ENCODE peak calls at places on chromosomes 11 and 22, in six cellular contexts. One of them, this sample, is unnamed. For H3K4me1, the result is how much of the 10 kb centered on the place peaks cover.

GRCh38 chr11:35021589-35021988 is 105.2 kb downstream of the PDHX start:
- DNase-seq in vagina: no peak
- DNase-seq in IMR-90: no peak
- DNase-seq in tibial nerve: no peak
- DNase-seq in Peyer's patch: no peak
- DNase-seq in A549: no peak
- DNase-seq in this sample: no peak

GRCh38 chr11:65421204-65422103 is 1.1 kb upstream of the NEAT1 start:
- DNase-seq in vagina: peak
- DNase-seq in IMR-90: peak
- DNase-seq in tibial nerve: peak
- DNase-seq in Peyer's patch: peak
- DNase-seq in A549: peak
- DNase-seq in this sample: peak

GRCh38 chr22:26656896-26657851 is at the start of gene MIAT:
- DNase-seq in vagina: no peak
- DNase-seq in IMR-90: peak
- DNase-seq in tibial nerve: no peak
- DNase-seq in Peyer's patch: no peak
- DNase-seq in A549: no peak
- DNase-seq in this sample: no peak

GRCh38 chr11:30329150-30329940 is 6.4 kb downstream of the ARL14EP start:
- DNase-seq in vagina: no peak
- DNase-seq in IMR-90: no peak
- DNase-seq in tibial nerve: no peak
- DNase-seq in Peyer's patch: no peak
- DNase-seq in A549: no peak
- DNase-seq in this sample: no peak

GRCh38 chr11:31801298-31801702 is 9.8 kb downstream of the PAX6 start:
- DNase-seq in vagina: peak
- DNase-seq in IMR-90: no peak
- DNase-seq in tibial nerve: no peak
- DNase-seq in Peyer's patch: no peak
- DNase-seq in A549: no peak
- DNase-seq in this sample: no peak

GRCh38 chr22:29748248-29748893 is 18.4 kb downstream of the ZMAT5 start:
- DNase-seq in vagina: peak
- DNase-seq in IMR-90: no peak
- DNase-seq in tibial nerve: no peak
- DNase-seq in Peyer's patch: peak
- DNase-seq in A549: no peak
- DNase-seq in this sample: no peak

GRCh38 chr22:21734540-21735197 is 925 bp downstream of the YPEL1 start:
- DNase-seq in vagina: no peak
- DNase-seq in IMR-90: no peak
- DNase-seq in tibial nerve: no peak
- DNase-seq in Peyer's patch: no peak
- DNase-seq in A549: no peak
- DNase-seq in this sample: no peak

GRCh38 chr22:24685804-24686203 is 82.8 kb downstream of the GGT1 start:
- DNase-seq in vagina: no peak
- DNase-seq in IMR-90: no peak
- DNase-seq in tibial nerve: no peak
- DNase-seq in Peyer's patch: peak
- DNase-seq in A549: no peak
- DNase-seq in this sample: no peak

GRCh38 chr11:67452141-67452952 is at the start of gene GPR152:
- DNase-seq in vagina: no peak
- DNase-seq in IMR-90: no peak
- DNase-seq in tibial nerve: no peak
- DNase-seq in Peyer's patch: no peak
- DNase-seq in A549: no peak
- DNase-seq in this sample: no peak

GRCh38 chr11:9753031-9753430 is 89.2 kb downstream of the SWAP70 start:
- DNase-seq in vagina: no peak
- DNase-seq in IMR-90: peak
- DNase-seq in tibial nerve: no peak
- DNase-seq in Peyer's patch: no peak
- DNase-seq in A549: no peak
- DNase-seq in this sample: no peak

GRCh38 chr11:118819687-118820086 is 28.7 kb upstream of the DDX6 start:
- DNase-seq in vagina: no peak
- DNase-seq in IMR-90: no peak
- DNase-seq in tibial nerve: no peak
- DNase-seq in Peyer's patch: no peak
- DNase-seq in A549: no peak
- DNase-seq in this sample: no peak

GRCh38 chr11:21511835-21512440 is 680.9 kb upstream of the ANO5 start:
- DNase-seq in vagina: no peak
- DNase-seq in IMR-90: no peak
- DNase-seq in tibial nerve: no peak
- DNase-seq in Peyer's patch: peak
- DNase-seq in A549: peak
- DNase-seq in this sample: no peak

GRCh38 chr11:10701982-10702381 is 8.4 kb upstream of the IRAG1 start:
- DNase-seq in vagina: no peak
- DNase-seq in IMR-90: peak
- DNase-seq in tibial nerve: no peak
- DNase-seq in Peyer's patch: no peak
- DNase-seq in A549: no peak
- DNase-seq in this sample: no peak

GRCh38 chr22:47153854-47154542 is 391.5 kb downstream of the TBC1D22A start:
- DNase-seq in vagina: no peak
- DNase-seq in IMR-90: peak
- DNase-seq in tibial nerve: no peak
- DNase-seq in Peyer's patch: no peak
- DNase-seq in A549: no peak
- DNase-seq in this sample: no peak

GRCh38 chr11:121886005-121886739 is 229.8 kb downstream of the BLID start:
- DNase-seq in vagina: no peak
- DNase-seq in IMR-90: no peak
- DNase-seq in tibial nerve: peak
- DNase-seq in Peyer's patch: no peak
- DNase-seq in A549: no peak
- DNase-seq in this sample: peak

GRCh38 chr11:83241291-83241946 is 44.7 kb downstream of the CCDC90B start:
- DNase-seq in vagina: no peak
- DNase-seq in IMR-90: peak
- DNase-seq in tibial nerve: no peak
- DNase-seq in Peyer's patch: peak
- DNase-seq in A549: peak
- DNase-seq in this sample: peak

GRCh38 chr11:39741066-39741465 is 1718.4 kb downstream of the LRRC4C start:
- DNase-seq in vagina: no peak
- DNase-seq in IMR-90: no peak
- DNase-seq in tibial nerve: no peak
- DNase-seq in Peyer's patch: no peak
- DNase-seq in A549: no peak
- DNase-seq in this sample: no peak

GRCh38 chr22:43206515-43207161 is 19.7 kb upstream of the TTLL12 start:
- DNase-seq in vagina: no peak
- DNase-seq in IMR-90: no peak
- DNase-seq in tibial nerve: no peak
- DNase-seq in Peyer's patch: no peak
- DNase-seq in A549: no peak
- DNase-seq in this sample: no peak

GRCh38 chr11:118172356-118172755 is 4.1 kb downstream of the SCN2B start:
- DNase-seq in vagina: no peak
- DNase-seq in IMR-90: no peak
- DNase-seq in tibial nerve: no peak
- DNase-seq in Peyer's patch: no peak
- DNase-seq in A549: no peak
- DNase-seq in this sample: no peak

GRCh38 chr11:13367115-13367514 is 89.5 kb downstream of the BMAL1 start:
- DNase-seq in vagina: no peak
- DNase-seq in IMR-90: no peak
- DNase-seq in tibial nerve: no peak
- DNase-seq in Peyer's patch: no peak
- DNase-seq in A549: peak
- DNase-seq in this sample: no peak

DNA sequence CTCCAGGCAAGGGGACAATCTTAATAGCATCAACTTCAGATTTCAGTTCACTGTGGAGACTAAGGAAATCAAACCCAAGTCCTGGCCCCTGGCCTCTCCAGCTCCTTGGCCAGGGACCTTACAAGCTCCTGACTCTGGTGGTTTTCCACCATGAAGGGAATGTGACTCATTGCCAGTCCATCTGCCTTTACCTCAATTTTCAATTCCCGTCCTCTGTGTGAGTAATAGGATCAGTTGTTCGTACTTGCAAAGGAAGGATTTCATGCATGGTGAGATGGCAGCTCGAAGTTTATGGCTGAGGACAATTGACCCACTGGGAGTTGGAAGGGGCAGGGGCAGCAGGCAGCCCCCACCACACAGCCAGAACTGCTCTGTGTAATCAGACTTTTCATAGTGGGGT is 42.5 kb downstream of the INSC start:
- DNase-seq in vagina: no peak
- DNase-seq in IMR-90: peak
- DNase-seq in tibial nerve: no peak
- DNase-seq in Peyer's patch: no peak
- DNase-seq in A549: no peak
- DNase-seq in this sample: no peak
- TF ChIP-seq POLR2A in vagina: no peak
- TF ChIP-seq POLR2A in IMR-90: no peak
- TF ChIP-seq POLR2A in tibial nerve: no peak
- TF ChIP-seq POLR2A in Peyer's patch: no peak
- TF ChIP-seq POLR2A in A549: no peak
- TF ChIP-seq POLR2A in this sample: no peak

DNA sequence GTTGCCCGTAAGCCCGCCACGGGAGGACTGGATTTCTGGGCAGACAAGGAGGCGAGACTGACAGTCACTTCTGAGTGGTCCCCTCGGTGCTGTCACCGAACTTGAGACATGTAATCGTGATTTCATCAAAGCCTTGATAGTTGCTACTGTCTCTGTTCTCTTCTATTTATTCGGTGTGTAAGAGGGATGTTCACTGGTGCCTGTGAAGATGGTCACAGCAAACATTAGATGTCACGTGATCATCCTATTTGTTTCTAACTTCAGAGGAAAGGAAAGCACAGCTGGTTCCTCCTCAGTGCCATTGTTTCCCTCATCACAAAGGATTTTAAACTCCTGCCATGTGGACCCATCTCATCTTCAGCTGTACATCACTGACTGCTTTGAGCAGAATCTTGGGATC is 73.1 kb upstream of the CLMP start:
- DNase-seq in vagina: no peak
- DNase-seq in IMR-90: no peak
- DNase-seq in tibial nerve: no peak
- DNase-seq in Peyer's patch: no peak
- DNase-seq in A549: no peak
- DNase-seq in this sample: no peak
- H3K4me1 ChIP-seq in vagina: under half
- H3K4me1 ChIP-seq in IMR-90: under half
- H3K4me1 ChIP-seq in tibial nerve: under half
- H3K4me1 ChIP-seq in Peyer's patch: under half
- H3K4me1 ChIP-seq in A549: under half
- H3K4me1 ChIP-seq in this sample: under half

DNA sequence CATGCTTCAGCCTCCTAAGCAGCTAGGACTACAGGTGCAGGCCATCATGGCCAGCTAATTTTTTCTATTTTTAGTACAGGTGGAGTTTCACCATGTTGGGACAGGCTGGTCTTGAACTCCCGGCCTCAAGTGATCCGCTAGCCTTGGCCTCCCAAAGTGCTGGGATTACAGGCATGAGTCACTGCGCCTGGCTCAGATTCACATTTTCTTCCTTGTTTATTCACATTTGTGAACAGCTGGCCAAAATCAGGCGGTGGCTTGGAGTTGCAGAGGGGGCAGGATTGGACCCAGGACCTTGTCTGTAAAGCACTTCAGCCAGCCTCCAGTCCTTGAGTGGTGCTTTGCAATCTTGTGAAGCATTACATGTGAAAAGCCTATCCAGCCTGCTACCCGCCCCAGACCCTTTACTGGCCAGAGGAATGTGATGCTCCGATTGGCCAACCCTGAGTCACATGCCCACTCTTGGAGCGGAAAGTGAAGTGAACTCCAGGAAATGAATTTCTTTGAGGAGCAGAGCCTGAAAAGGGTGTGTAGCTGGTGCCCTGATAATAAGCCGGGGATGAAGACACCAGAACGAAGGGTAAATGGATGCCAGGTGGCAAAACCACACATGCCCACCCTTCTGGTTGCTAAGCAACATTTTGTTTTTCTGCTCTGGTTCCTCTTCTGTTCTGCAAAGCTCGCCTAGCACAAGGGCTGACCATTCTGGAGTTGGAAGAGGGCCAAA is 62.6 kb upstream of the PTPRJ start:
- DNase-seq in vagina: no peak
- DNase-seq in IMR-90: peak
- DNase-seq in tibial nerve: peak
- DNase-seq in Peyer's patch: peak
- DNase-seq in A549: peak
- DNase-seq in this sample: peak
- TF ChIP-seq POLR2A in vagina: no peak
- TF ChIP-seq POLR2A in IMR-90: no peak
- TF ChIP-seq POLR2A in tibial nerve: no peak
- TF ChIP-seq POLR2A in Peyer's patch: no peak
- TF ChIP-seq POLR2A in A549: no peak
- TF ChIP-seq POLR2A in this sample: no peak

GRCh38 chr22:19875531-19876313 is 21.0 kb upstream of the GNB1L start:
- DNase-seq in vagina: no peak
- DNase-seq in IMR-90: no peak
- DNase-seq in tibial nerve: peak
- DNase-seq in Peyer's patch: peak
- DNase-seq in A549: no peak
- DNase-seq in this sample: peak

GRCh38 chr22:19876941-19877625 is 22.4 kb upstream of the GNB1L start:
- DNase-seq in vagina: no peak
- DNase-seq in IMR-90: no peak
- DNase-seq in tibial nerve: peak
- DNase-seq in Peyer's patch: no peak
- DNase-seq in A549: no peak
- DNase-seq in this sample: peak

GRCh38 chr22:19877626-19878339 is 23.1 kb upstream of the GNB1L start:
- DNase-seq in vagina: no peak
- DNase-seq in IMR-90: peak
- DNase-seq in tibial nerve: peak
- DNase-seq in Peyer's patch: no peak
- DNase-seq in A549: no peak
- DNase-seq in this sample: peak

GRCh38 chr22:19875061-19875530 is 20.4 kb upstream of the GNB1L start:
- DNase-seq in vagina: no peak
- DNase-seq in IMR-90: no peak
- DNase-seq in tibial nerve: peak
- DNase-seq in Peyer's patch: peak
- DNase-seq in A549: no peak
- DNase-seq in this sample: peak

GRCh38 chr22:19876314-19876940 is 21.8 kb upstream of the GNB1L start:
- DNase-seq in vagina: no peak
- DNase-seq in IMR-90: no peak
- DNase-seq in tibial nerve: peak
- DNase-seq in Peyer's patch: peak
- DNase-seq in A549: no peak
- DNase-seq in this sample: peak
- H3K4me1 ChIP-seq in vagina: half or more
- H3K4me1 ChIP-seq in IMR-90: under half
- H3K4me1 ChIP-seq in tibial nerve: under half
- H3K4me1 ChIP-seq in Peyer's patch: under half
- H3K4me1 ChIP-seq in A549: half or more
- H3K4me1 ChIP-seq in this sample: under half

This sample was measured in uterus.